ENCODE peak calls at places on chromosome 10, in five cellular contexts. B is occipital lobe; X is AG04450; E is PC-9; Z is activated CD8-positive, alpha-beta T cell treated with anti-CD3 and anti-CD28 coated beads for 36 hours. T is an unnamed sample.

GRCh38 chr10:46296629-46297275 is 10.0 kb downstream of the ANTXRL start:
- DNase-seq in B (no peak), X (no peak), E (no peak), Z (no peak), T (no peak)

GRCh38 chr10:109214916-109215740 is 708.2 kb downstream of the XPNPEP1 start:
- DNase-seq in B (no peak), X (no peak), E (no peak), Z (no peak), T (no peak)

GRCh38 chr10:72693599-72693915 is 1.6 kb downstream of the MCU start:
- DNase-seq in B (no peak), X (no peak), E (no peak), Z (no peak), T (no peak)

GRCh38 chr10:43045631-43046287 is 31.1 kb upstream of the RET start:
- DNase-seq in B (no peak), X (no peak), E (no peak), Z (no peak), T (no peak)

GRCh38 chr10:79942261-79943185 is 6.4 kb downstream of the SFTPD start:
- DNase-seq in B (no peak), X (no peak), E (no peak), Z (no peak), T (no peak)

GRCh38 chr10:92240289-92241157 is 50.4 kb downstream of the CPEB3 start:
- DNase-seq in B (peak), X (no peak), E (peak), Z (peak), T (peak)

GRCh38 chr10:106540606-106541005 is 623.9 kb downstream of the SORCS1 start:
- DNase-seq in B (no peak), X (no peak), E (no peak), Z (no peak), T (peak)

GRCh38 chr10:91006752-91007346 is 86.0 kb upstream of the ANKRD1 start:
- DNase-seq in B (no peak), X (no peak), E (no peak), Z (no peak), T (no peak)

GRCh38 chr10:120963587-120964220 is 112.5 kb downstream of the WDR11 start:
- DNase-seq in B (no peak), X (no peak), E (no peak), Z (no peak), T (no peak)

GRCh38 chr10:30433286-30433778 is 652 bp upstream of the MAP3K8 start:
- DNase-seq in B (no peak), X (no peak), E (peak), Z (peak), T (peak)

GRCh38 chr10:5620223-5620721 is 46.1 kb downstream of the ASB13 start:
- DNase-seq in B (no peak), X (no peak), E (no peak), Z (no peak), T (no peak)

GRCh38 chr10:117373848-117374505 is 1.3 kb downstream of the PDZD8 start:
- DNase-seq in B (no peak), X (no peak), E (no peak), Z (peak), T (peak)

GRCh38 chr10:130430291-130430690 is 294.1 kb downstream of the GLRX3 start:
- DNase-seq in B (no peak), X (no peak), E (no peak), Z (no peak), T (no peak)

GRCh38 chr10:97089209-97089865 is 96.4 kb downstream of the SLIT1 start:
- DNase-seq in B (no peak), X (no peak), E (no peak), Z (no peak), T (no peak)